ENCODE peak calls at places on chromosome 2, in six cellular contexts. One of them, this sample, is unnamed.

GRCh38 chr2:40440835-40441234 is 11.1 kb downstream of the SLC8A1 start:
- DNase-seq in activated CD8-positive, alpha-beta memory T cell treated with anti-CD3 and anti-CD28 coated beads for 4 hours: no peak
- DNase-seq in thyroid gland: no peak
- DNase-seq in T-helper 17 cell: no peak
- DNase-seq in nephron progenitor cell: no peak
- DNase-seq in activated CD4-positive, alpha-beta T cell treated with anti-CD3 and anti-CD28 coated beads, Interleukin-2, amount 50 U/mL, for 1 hour: no peak
- DNase-seq in this sample: no peak

GRCh38 chr2:152369176-152369860 is 34.3 kb downstream of the FMNL2 start:
- DNase-seq in activated CD8-positive, alpha-beta memory T cell treated with anti-CD3 and anti-CD28 coated beads for 4 hours: no peak
- DNase-seq in thyroid gland: no peak
- DNase-seq in T-helper 17 cell: no peak
- DNase-seq in nephron progenitor cell: no peak
- DNase-seq in activated CD4-positive, alpha-beta T cell treated with anti-CD3 and anti-CD28 coated beads, Interleukin-2, amount 50 U/mL, for 1 hour: no peak
- DNase-seq in this sample: no peak

GRCh38 chr2:24026233-24026632 is 16.3 kb downstream of the MFSD2B start:
- DNase-seq in activated CD8-positive, alpha-beta memory T cell treated with anti-CD3 and anti-CD28 coated beads for 4 hours: no peak
- DNase-seq in thyroid gland: no peak
- DNase-seq in T-helper 17 cell: no peak
- DNase-seq in nephron progenitor cell: no peak
- DNase-seq in activated CD4-positive, alpha-beta T cell treated with anti-CD3 and anti-CD28 coated beads, Interleukin-2, amount 50 U/mL, for 1 hour: no peak
- DNase-seq in this sample: no peak

GRCh38 chr2:70069049-70069448 is 18.2 kb upstream of the PCBP1 start:
- DNase-seq in activated CD8-positive, alpha-beta memory T cell treated with anti-CD3 and anti-CD28 coated beads for 4 hours: peak; percentile 71
- DNase-seq in thyroid gland: no peak
- DNase-seq in T-helper 17 cell: peak; percentile 35
- DNase-seq in nephron progenitor cell: no peak
- DNase-seq in activated CD4-positive, alpha-beta T cell treated with anti-CD3 and anti-CD28 coated beads, Interleukin-2, amount 50 U/mL, for 1 hour: peak; percentile 65
- DNase-seq in this sample: no peak

GRCh38 chr2:120892967-120893667 is 157.4 kb downstream of the GLI2 start:
- DNase-seq in activated CD8-positive, alpha-beta memory T cell treated with anti-CD3 and anti-CD28 coated beads for 4 hours: no peak
- DNase-seq in thyroid gland: no peak
- DNase-seq in T-helper 17 cell: no peak
- DNase-seq in nephron progenitor cell: no peak
- DNase-seq in activated CD4-positive, alpha-beta T cell treated with anti-CD3 and anti-CD28 coated beads, Interleukin-2, amount 50 U/mL, for 1 hour: no peak
- DNase-seq in this sample: no peak

GRCh38 chr2:16664809-16665745 is 557 bp downstream of the CYRIA start:
- DNase-seq in activated CD8-positive, alpha-beta memory T cell treated with anti-CD3 and anti-CD28 coated beads for 4 hours: no peak
- DNase-seq in thyroid gland: peak; percentile 48
- DNase-seq in T-helper 17 cell: no peak
- DNase-seq in nephron progenitor cell: no peak
- DNase-seq in activated CD4-positive, alpha-beta T cell treated with anti-CD3 and anti-CD28 coated beads, Interleukin-2, amount 50 U/mL, for 1 hour: no peak
- DNase-seq in this sample: no peak

GRCh38 chr2:3377279-3377611 is 373 bp downstream of the EIPR1 start:
- DNase-seq in activated CD8-positive, alpha-beta memory T cell treated with anti-CD3 and anti-CD28 coated beads for 4 hours: no peak
- DNase-seq in thyroid gland: no peak
- DNase-seq in T-helper 17 cell: no peak
- DNase-seq in nephron progenitor cell: no peak
- DNase-seq in activated CD4-positive, alpha-beta T cell treated with anti-CD3 and anti-CD28 coated beads, Interleukin-2, amount 50 U/mL, for 1 hour: peak; percentile 19
- DNase-seq in this sample: no peak

GRCh38 chr2:162198239-162198638 is 45.0 kb downstream of the FAP start:
- DNase-seq in activated CD8-positive, alpha-beta memory T cell treated with anti-CD3 and anti-CD28 coated beads for 4 hours: no peak
- DNase-seq in thyroid gland: no peak
- DNase-seq in T-helper 17 cell: no peak
- DNase-seq in nephron progenitor cell: no peak
- DNase-seq in activated CD4-positive, alpha-beta T cell treated with anti-CD3 and anti-CD28 coated beads, Interleukin-2, amount 50 U/mL, for 1 hour: no peak
- DNase-seq in this sample: no peak

GRCh38 chr2:155310589-155310988 is 612.1 kb downstream of the KCNJ3 start:
- DNase-seq in activated CD8-positive, alpha-beta memory T cell treated with anti-CD3 and anti-CD28 coated beads for 4 hours: no peak
- DNase-seq in thyroid gland: no peak
- DNase-seq in T-helper 17 cell: no peak
- DNase-seq in nephron progenitor cell: no peak
- DNase-seq in activated CD4-positive, alpha-beta T cell treated with anti-CD3 and anti-CD28 coated beads, Interleukin-2, amount 50 U/mL, for 1 hour: no peak
- DNase-seq in this sample: no peak

GRCh38 chr2:120465989-120466703 is 120.2 kb downstream of the INHBB start:
- DNase-seq in activated CD8-positive, alpha-beta memory T cell treated with anti-CD3 and anti-CD28 coated beads for 4 hours: no peak
- DNase-seq in thyroid gland: no peak
- DNase-seq in T-helper 17 cell: no peak
- DNase-seq in nephron progenitor cell: peak; percentile 41
- DNase-seq in activated CD4-positive, alpha-beta T cell treated with anti-CD3 and anti-CD28 coated beads, Interleukin-2, amount 50 U/mL, for 1 hour: no peak
- DNase-seq in this sample: no peak

GRCh38 chr2:43818761-43819160 is 19.9 kb downstream of the ABCG5 start:
- DNase-seq in activated CD8-positive, alpha-beta memory T cell treated with anti-CD3 and anti-CD28 coated beads for 4 hours: no peak
- DNase-seq in thyroid gland: no peak
- DNase-seq in T-helper 17 cell: no peak
- DNase-seq in nephron progenitor cell: no peak
- DNase-seq in activated CD4-positive, alpha-beta T cell treated with anti-CD3 and anti-CD28 coated beads, Interleukin-2, amount 50 U/mL, for 1 hour: no peak
- DNase-seq in this sample: peak; percentile 44

GRCh38 chr2:237791977-237792727 is 6.4 kb upstream of the RBM44 start:
- DNase-seq in activated CD8-positive, alpha-beta memory T cell treated with anti-CD3 and anti-CD28 coated beads for 4 hours: no peak
- DNase-seq in thyroid gland: no peak
- DNase-seq in T-helper 17 cell: no peak
- DNase-seq in nephron progenitor cell: no peak
- DNase-seq in activated CD4-positive, alpha-beta T cell treated with anti-CD3 and anti-CD28 coated beads, Interleukin-2, amount 50 U/mL, for 1 hour: no peak
- DNase-seq in this sample: no peak

GRCh38 chr2:378364-378763 is 90.5 kb upstream of the ALKAL2 start:
- DNase-seq in activated CD8-positive, alpha-beta memory T cell treated with anti-CD3 and anti-CD28 coated beads for 4 hours: no peak
- DNase-seq in thyroid gland: no peak
- DNase-seq in T-helper 17 cell: no peak
- DNase-seq in nephron progenitor cell: no peak
- DNase-seq in activated CD4-positive, alpha-beta T cell treated with anti-CD3 and anti-CD28 coated beads, Interleukin-2, amount 50 U/mL, for 1 hour: no peak
- DNase-seq in this sample: no peak

GRCh38 chr2:134431837-134432437 is 178.1 kb downstream of the MGAT5 start:
- DNase-seq in activated CD8-positive, alpha-beta memory T cell treated with anti-CD3 and anti-CD28 coated beads for 4 hours: no peak
- DNase-seq in thyroid gland: no peak
- DNase-seq in T-helper 17 cell: no peak
- DNase-seq in nephron progenitor cell: no peak
- DNase-seq in activated CD4-positive, alpha-beta T cell treated with anti-CD3 and anti-CD28 coated beads, Interleukin-2, amount 50 U/mL, for 1 hour: no peak
- DNase-seq in this sample: no peak

GRCh38 chr2:77608510-77608909 is 86.3 kb upstream of the LRRTM4 start:
- DNase-seq in activated CD8-positive, alpha-beta memory T cell treated with anti-CD3 and anti-CD28 coated beads for 4 hours: no peak
- DNase-seq in thyroid gland: no peak
- DNase-seq in T-helper 17 cell: no peak
- DNase-seq in nephron progenitor cell: no peak
- DNase-seq in activated CD4-positive, alpha-beta T cell treated with anti-CD3 and anti-CD28 coated beads, Interleukin-2, amount 50 U/mL, for 1 hour: no peak
- DNase-seq in this sample: no peak

GRCh38 chr2:66331176-66331575 is 103.7 kb upstream of the MEIS1 start:
- DNase-seq in activated CD8-positive, alpha-beta memory T cell treated with anti-CD3 and anti-CD28 coated beads for 4 hours: no peak
- DNase-seq in thyroid gland: no peak
- DNase-seq in T-helper 17 cell: no peak
- DNase-seq in nephron progenitor cell: no peak
- DNase-seq in activated CD4-positive, alpha-beta T cell treated with anti-CD3 and anti-CD28 coated beads, Interleukin-2, amount 50 U/mL, for 1 hour: no peak
- DNase-seq in this sample: no peak

GRCh38 chr2:134440336-134440909 is 186.6 kb downstream of the MGAT5 start:
- DNase-seq in activated CD8-positive, alpha-beta memory T cell treated with anti-CD3 and anti-CD28 coated beads for 4 hours: no peak
- DNase-seq in thyroid gland: no peak
- DNase-seq in T-helper 17 cell: no peak
- DNase-seq in nephron progenitor cell: no peak
- DNase-seq in activated CD4-positive, alpha-beta T cell treated with anti-CD3 and anti-CD28 coated beads, Interleukin-2, amount 50 U/mL, for 1 hour: no peak
- DNase-seq in this sample: no peak

GRCh38 chr2:220891405-220891804 is 680.7 kb downstream of the EPHA4 start:
- DNase-seq in activated CD8-positive, alpha-beta memory T cell treated with anti-CD3 and anti-CD28 coated beads for 4 hours: no peak
- DNase-seq in thyroid gland: no peak
- DNase-seq in T-helper 17 cell: no peak
- DNase-seq in nephron progenitor cell: no peak
- DNase-seq in activated CD4-positive, alpha-beta T cell treated with anti-CD3 and anti-CD28 coated beads, Interleukin-2, amount 50 U/mL, for 1 hour: no peak
- DNase-seq in this sample: no peak

GRCh38 chr2:165952085-165952484 is 1.5 kb downstream of the TTC21B start:
- DNase-seq in activated CD8-positive, alpha-beta memory T cell treated with anti-CD3 and anti-CD28 coated beads for 4 hours: no peak
- DNase-seq in thyroid gland: no peak
- DNase-seq in T-helper 17 cell: no peak
- DNase-seq in nephron progenitor cell: no peak
- DNase-seq in activated CD4-positive, alpha-beta T cell treated with anti-CD3 and anti-CD28 coated beads, Interleukin-2, amount 50 U/mL, for 1 hour: no peak
- DNase-seq in this sample: no peak

GRCh38 chr2:74515271-74516069 is 1.2 kb downstream of the TLX2 start:
- DNase-seq in activated CD8-positive, alpha-beta memory T cell treated with anti-CD3 and anti-CD28 coated beads for 4 hours: no peak
- DNase-seq in thyroid gland: no peak
- DNase-seq in T-helper 17 cell: no peak
- DNase-seq in nephron progenitor cell: peak; percentile 46
- DNase-seq in activated CD4-positive, alpha-beta T cell treated with anti-CD3 and anti-CD28 coated beads, Interleukin-2, amount 50 U/mL, for 1 hour: no peak
- DNase-seq in this sample: no peak

GRCh38 chr2:16852651-16853050 is 187.0 kb upstream of the CYRIA start:
- DNase-seq in activated CD8-positive, alpha-beta memory T cell treated with anti-CD3 and anti-CD28 coated beads for 4 hours: no peak
- DNase-seq in thyroid gland: no peak
- DNase-seq in T-helper 17 cell: no peak
- DNase-seq in nephron progenitor cell: no peak
- DNase-seq in activated CD4-positive, alpha-beta T cell treated with anti-CD3 and anti-CD28 coated beads, Interleukin-2, amount 50 U/mL, for 1 hour: no peak
- DNase-seq in this sample: no peak

GRCh38 chr2:134408386-134408785 is 154.5 kb downstream of the MGAT5 start:
- DNase-seq in activated CD8-positive, alpha-beta memory T cell treated with anti-CD3 and anti-CD28 coated beads for 4 hours: no peak
- DNase-seq in thyroid gland: no peak
- DNase-seq in T-helper 17 cell: no peak
- DNase-seq in nephron progenitor cell: no peak
- DNase-seq in activated CD4-positive, alpha-beta T cell treated with anti-CD3 and anti-CD28 coated beads, Interleukin-2, amount 50 U/mL, for 1 hour: no peak
- DNase-seq in this sample: no peak

GRCh38 chr2:56682397-56682760 is 498.6 kb downstream of the CCDC85A start:
- DNase-seq in activated CD8-positive, alpha-beta memory T cell treated with anti-CD3 and anti-CD28 coated beads for 4 hours: no peak
- DNase-seq in thyroid gland: no peak
- DNase-seq in T-helper 17 cell: no peak
- DNase-seq in nephron progenitor cell: no peak
- DNase-seq in activated CD4-positive, alpha-beta T cell treated with anti-CD3 and anti-CD28 coated beads, Interleukin-2, amount 50 U/mL, for 1 hour: no peak
- DNase-seq in this sample: no peak

This sample was measured in lower leg skin.